ENCODE peak calls at places on chromosomes 16 and 17, in five cellular contexts. G is AG09309, U is thoracic aorta, N is A549, H is fibroblast of villous mesenchyme. J is an unnamed sample.

GRCh38 chr16:31258366-31258765 is 1.4 kb upstream of the ITGAM start:
- DNase-seq in G (no peak), U (no peak), N (no peak), H (no peak), J (no peak)

GRCh38 chr16:89867918-89868317 is 5.5 kb upstream of the TCF25 start:
- DNase-seq in G (no peak), U (no peak), N (no peak), H (no peak), J (no peak)

GRCh38 chr17:80742581-80743180 is 198.0 kb downstream of the RPTOR start:
- DNase-seq in G (no peak), U (no peak), N (no peak), H (no peak), J (no peak)

GRCh38 chr17:5817475-5818395 is 233.4 kb upstream of the NLRP1 start:
- DNase-seq in G (no peak), U (no peak), N (no peak), H (no peak), J (no peak)

GRCh38 chr17:15651583-15652110 is 32.1 kb upstream of the FBXW10B start:
- DNase-seq in G (peak; percentile 93), U (peak; percentile 91), N (peak; percentile 96), H (peak; percentile 98), J (peak; percentile 97)

GRCh38 chr16:1002399-1003161 is 21.0 kb downstream of the SOX8 start:
- DNase-seq in G (peak; percentile 35), U (no peak), N (peak; percentile 95), H (peak; percentile 78), J (peak; percentile 84)

GRCh38 chr16:11066231-11066870 is 122.0 kb downstream of the CLEC16A start:
- DNase-seq in G (no peak), U (no peak), N (no peak), H (no peak), J (no peak)

GRCh38 chr17:46194393-46195216 is 1.4 kb upstream of the KANSL1 start:
- DNase-seq in G (no peak), U (no peak), N (peak; percentile 84), H (peak; percentile 74), J (peak; percentile 73)

GRCh38 chr16:77877712-77878111 is 89.3 kb downstream of the VAT1L start:
- DNase-seq in G (peak; percentile 39), U (no peak), N (peak; percentile 10), H (peak; percentile 88), J (peak; percentile 49)

GRCh38 chr17:41772218-41772585 is 14.3 kb downstream of the JUP start:
- DNase-seq in G (no peak), U (no peak), N (no peak), H (no peak), J (no peak)
- TF ChIP-seq CTCF in G (no peak), U (no peak), N (no peak), H (no peak), J (no peak)

GRCh38 chr16:53773150-53773846 is 69.3 kb downstream of the FTO start:
- DNase-seq in G (no peak), U (no peak), N (peak; percentile 51), H (peak; percentile 89), J (peak; percentile 85)
- TF ChIP-seq CTCF in G (peak; percentile 78), U (peak; percentile 51), N (peak; percentile 86), H (peak; percentile 74), J (peak; percentile 63)

GRCh38 chr17:62765351-62765750 is 42.8 kb downstream of the MARCHF10 start:
- DNase-seq in G (no peak), U (no peak), N (no peak), H (no peak), J (no peak)

GRCh38 chr17:62760888-62761267 is 47.2 kb downstream of the MARCHF10 start:
- DNase-seq in G (no peak), U (no peak), N (no peak), H (no peak), J (no peak)

GRCh38 chr17:62760059-62760887 is 47.8 kb downstream of the MARCHF10 start:
- DNase-seq in G (peak; percentile 52), U (no peak), N (no peak), H (peak; percentile 67), J (peak; percentile 78)

GRCh38 chr17:62763891-62764600 is 44.1 kb downstream of the MARCHF10 start:
- DNase-seq in G (no peak), U (no peak), N (no peak), H (no peak), J (no peak)

DNA sequence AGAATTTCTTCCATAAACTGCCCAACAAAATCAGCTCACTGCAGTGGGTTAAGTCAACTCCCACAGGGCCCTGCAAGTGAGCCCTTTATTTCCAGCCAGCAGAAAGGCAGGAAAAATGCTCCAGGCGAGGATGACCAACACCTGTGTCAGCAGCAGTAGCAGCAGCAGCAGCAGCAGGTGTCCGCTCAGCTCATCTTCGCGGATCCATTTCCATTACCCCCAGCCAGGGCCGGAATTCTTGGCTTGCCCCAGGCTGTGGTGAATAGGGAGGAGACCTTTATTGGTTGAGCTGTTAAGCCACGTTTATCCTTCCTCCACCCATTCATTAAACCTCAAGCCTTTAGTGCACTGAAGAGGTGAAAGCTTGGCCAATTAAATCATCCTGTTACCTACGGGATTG is 46.2 kb downstream of the MARCHF10 start:
- DNase-seq in G (no peak), U (no peak), N (no peak), H (no peak), J (no peak)
- TF ChIP-seq CTCF in G (no peak), U (no peak), N (no peak), H (no peak), J (no peak)

GRCh38 chr16:57689772-57690558 is 4.6 kb upstream of the DRC7 start:
- DNase-seq in G (no peak), U (no peak), N (no peak), H (no peak), J (no peak)
- TF ChIP-seq CTCF in G (no peak), U (no peak), N (no peak), H (no peak), J (no peak)

DNA sequence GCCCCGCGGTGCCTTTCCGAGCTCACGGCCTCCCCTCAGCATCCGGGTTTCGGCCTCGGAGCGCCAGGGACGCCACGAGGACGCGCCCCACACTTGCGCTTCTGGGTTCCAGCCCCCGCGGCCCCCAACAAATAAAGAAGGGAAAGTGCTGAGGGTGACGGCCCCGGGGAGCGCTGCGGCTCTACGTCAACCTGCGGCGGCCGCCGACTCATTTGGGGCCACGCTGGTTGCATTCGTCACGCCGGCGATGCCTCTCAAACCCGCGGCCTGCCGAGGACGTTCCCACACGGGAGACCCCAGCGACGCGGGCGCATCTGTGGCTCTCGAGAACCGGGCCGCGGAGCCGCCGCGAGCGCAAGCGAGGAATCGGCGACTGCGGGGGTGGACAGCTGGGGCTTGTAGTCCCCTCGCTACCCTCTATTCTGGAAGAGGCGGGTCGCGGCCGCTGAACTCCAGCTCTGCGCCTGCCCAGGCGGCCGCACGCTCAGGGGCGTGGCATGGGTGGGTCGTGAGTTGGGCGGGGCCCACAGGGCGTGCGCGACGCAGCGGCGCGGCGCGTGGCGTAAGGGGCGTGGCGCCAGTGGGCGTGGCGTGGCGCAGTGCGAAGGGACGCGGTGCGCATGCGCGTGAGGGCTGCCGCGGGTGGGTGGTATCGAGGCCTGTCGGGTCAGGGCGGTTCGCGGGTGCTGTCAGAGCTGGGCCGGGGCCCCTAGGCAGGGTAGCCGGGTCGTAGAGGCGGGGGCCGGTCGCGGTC is at the start of gene AMZ2:
- DNase-seq in G (peak; percentile 64), U (peak; percentile 74), N (peak; percentile 85), H (peak; percentile 94), J (peak; percentile 94)
- TF ChIP-seq CTCF in G (no peak), U (no peak), N (no peak), H (no peak), J (no peak)